ENCODE peak calls at places on chromosomes 13 and 19, in seven cellular contexts. M is OCI-M1; N is activated CD8-positive, alpha-beta memory T cell treated with anti-CD3 and anti-CD28 coated beads, Interleukin-2, amount 50 U/mL, for 4 hours; G is AG04449; P is EH; H is stimulated activated CD8-positive, alpha-beta memory T cell treated with anti-CD3 and anti-CD28 coated beads, Interleukin-7, amount 100 ng/mL, for 48 hours; S is heart right ventricle. V is an unnamed sample.
A peak's percentile ranks its signal among the peaks of the same experiment; 100 is the strongest.

GRCh38 chr19:7478843-7479227 is 10.0 kb downstream of the PEX11G start:
- DNase-seq in M (no peak), N (no peak), G (no peak), P (no peak), H (no peak), S (no peak), V (no peak)

GRCh38 chr19:52670046-52670445 is 31.9 kb upstream of the ZNF83 start:
- DNase-seq in M (no peak), N (no peak), G (no peak), P (no peak), H (no peak), S (no peak), V (peak; percentile 88)

GRCh38 chr19:44072543-44073401 is 813 bp downstream of the ZNF284 start:
- DNase-seq in M (peak; percentile 66), N (no peak), G (no peak), P (peak; percentile 20), H (no peak), S (no peak), V (peak; percentile 13)

GRCh38 chr13:73090116-73090811 is 31.5 kb downstream of the KLF5 start:
- DNase-seq in M (no peak), N (no peak), G (peak; percentile 19), P (peak; percentile 81), H (no peak), S (no peak), V (no peak)

GRCh38 chr13:49859568-49859967 is 67.1 kb upstream of the KPNA3 start:
- DNase-seq in M (no peak), N (no peak), G (peak; percentile 65), P (peak; percentile 97), H (no peak), S (no peak), V (no peak)

GRCh38 chr19:48806818-48807589 is 3.8 kb downstream of the BCAT2 start:
- DNase-seq in M (no peak), N (no peak), G (no peak), P (no peak), H (no peak), S (no peak), V (no peak)

GRCh38 chr19:56167064-56167578 is 8.7 kb upstream of the GALP start:
- DNase-seq in M (peak; percentile 41), N (no peak), G (no peak), P (peak; percentile 7), H (no peak), S (no peak), V (no peak)

GRCh38 chr19:41112728-41113290 is 1.4 kb upstream of the CYP2F1 start:
- DNase-seq in M (no peak), N (no peak), G (no peak), P (no peak), H (no peak), S (no peak), V (no peak)